ENCODE peak calls at places on chromosomes 7 and 10, in four cellular contexts. A is CD8-positive, alpha-beta T cell; J is mammary epithelial cell; T is BE2C. K is an unnamed sample. For H3K27me3, the result is how much of the 10 kb centered on the place peaks cover.

GRCh38 chr7:123573896-123574467 is 16.4 kb upstream of the NDUFA5 start:
- DNase-seq in A (no peak), J (no peak), T (no peak), K (peak)

GRCh38 chr10:49394933-49395740 is 752 bp downstream of the DRGX start:
- DNase-seq in A (no peak), J (peak), T (peak), K (no peak)

GRCh38 chr7:2759736-2760097 is 71.7 kb downstream of the AMZ1 start:
- DNase-seq in A (no peak), J (no peak), T (no peak), K (no peak)

GRCh38 chr10:78960316-78960800 is 108.4 kb upstream of the ZMIZ1 start:
- DNase-seq in A (no peak), J (peak), T (no peak), K (peak)

GRCh38 chr7:12670071-12670729 is 17.2 kb upstream of the ARL4A start:
- DNase-seq in A (no peak), J (no peak), T (no peak), K (no peak)

GRCh38 chr10:30751678-30752331 is 122.3 kb upstream of the LYZL2 start:
- DNase-seq in A (peak), J (no peak), T (peak), K (peak)

GRCh38 chr10:22539579-22540160 is 174.7 kb downstream of the PIP4K2A start:
- DNase-seq in A (no peak), J (no peak), T (no peak), K (no peak)

GRCh38 chr10:114306116-114306973 is 67.3 kb downstream of the VWA2 start:
- DNase-seq in A (no peak), J (peak), T (no peak), K (peak)

GRCh38 chr10:100829103-100829870 is 83.5 kb upstream of the SLF2 start:
- DNase-seq in A (no peak), J (no peak), T (no peak), K (no peak)

GRCh38 chr7:82110146-82110823 is 333.3 kb downstream of the CACNA2D1 start:
- DNase-seq in A (no peak), J (no peak), T (peak), K (no peak)

GRCh38 chr10:11011436-11011835 is 6.2 kb upstream of the CELF2 start:
- DNase-seq in A (no peak), J (no peak), T (no peak), K (no peak)

GRCh38 chr10:20443094-20443493 is 454.0 kb downstream of the NEBL start:
- DNase-seq in A (no peak), J (no peak), T (no peak), K (no peak)

GRCh38 chr7:115763347-115763746 is 267.2 kb downstream of the TFEC start:
- DNase-seq in A (no peak), J (no peak), T (no peak), K (no peak)

GRCh38 chr7:28748934-28749584 is 209.1 kb downstream of the TRIL start:
- DNase-seq in A (no peak), J (peak), T (no peak), K (peak)

DNA sequence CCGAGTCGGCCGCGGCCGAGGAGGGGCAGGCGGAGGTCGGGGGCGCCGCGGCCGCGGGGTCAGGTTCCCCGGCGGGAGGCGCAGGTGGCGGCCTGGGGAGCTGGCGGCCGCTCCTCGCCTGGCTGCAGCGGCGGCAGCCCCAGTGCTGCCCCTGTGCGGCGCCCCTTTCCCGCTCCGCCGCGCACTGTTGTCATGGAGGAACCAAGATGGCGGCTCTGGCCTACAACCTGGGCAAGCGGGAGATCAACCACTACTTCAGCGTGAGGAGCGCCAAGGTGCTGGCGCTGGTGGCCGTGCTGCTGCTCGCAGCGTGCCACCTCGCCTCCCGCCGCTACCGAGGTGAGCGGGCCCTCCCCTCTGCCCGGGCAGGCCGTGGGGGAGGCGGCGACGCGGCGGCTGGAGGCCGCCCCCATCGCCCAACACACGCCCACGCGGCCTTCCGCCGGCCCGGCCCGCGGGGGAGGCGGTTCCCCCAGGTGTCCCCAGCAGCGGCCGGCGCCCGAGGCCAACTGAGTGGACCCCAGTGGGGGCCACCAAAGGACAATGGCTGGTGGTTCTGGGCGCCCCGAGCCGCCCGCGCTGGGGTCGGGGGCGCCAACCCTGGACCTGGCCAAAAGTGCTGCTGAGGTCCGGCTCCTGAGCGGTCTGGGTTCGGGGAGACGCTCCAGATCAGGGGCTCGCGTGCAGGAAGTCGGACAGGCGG is 421 bp downstream of the CASD1 start:
- DNase-seq in A (peak), J (peak), T (peak), K (peak)
- TF ChIP-seq CTCF in A (no peak), J (peak), T (peak), K (peak)

DNA sequence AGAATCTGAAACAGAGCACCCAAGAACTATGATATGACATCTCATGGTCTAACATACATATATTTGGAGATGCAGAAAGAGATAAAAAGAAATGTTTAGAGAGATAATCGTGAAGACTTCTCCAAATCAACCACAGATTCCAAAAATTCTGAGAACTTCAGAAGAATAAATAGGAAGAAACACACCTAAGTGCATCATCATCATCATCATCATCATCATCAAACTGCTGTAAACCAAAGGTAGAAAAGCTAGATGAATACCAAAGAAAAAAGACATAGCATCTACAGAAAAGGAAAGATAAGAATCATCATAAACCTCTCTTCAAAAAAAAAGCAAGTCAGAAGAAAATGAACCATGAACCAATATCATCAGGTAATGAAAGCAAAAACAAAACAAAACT is 124.2 kb downstream of the PPP1R3A start:
- DNase-seq in A (no peak), J (no peak), T (no peak), K (no peak)
- H3K27me3 ChIP-seq in A (under half), J (under half), T (under half), K (under half)

DNA sequence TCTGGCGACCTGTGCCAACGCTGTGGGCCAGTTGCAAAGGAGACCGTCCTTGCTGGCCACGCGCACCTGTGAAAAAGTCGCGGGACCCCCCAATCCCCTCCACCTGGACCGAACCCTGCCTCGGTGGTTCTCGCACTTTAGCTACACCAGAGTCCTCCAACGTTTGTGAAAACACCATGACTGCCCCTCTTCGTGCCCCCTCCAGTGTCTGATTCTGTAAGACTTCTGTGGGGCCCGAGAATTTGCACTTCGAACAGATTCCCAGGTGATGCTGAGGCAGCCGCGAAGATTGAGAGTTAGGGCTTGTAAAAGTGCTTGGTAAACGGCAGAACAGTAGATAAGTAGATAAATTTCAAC is 102.4 kb upstream of the SVIL start:
- DNase-seq in A (no peak), J (no peak), T (no peak), K (no peak)
- H3K4me3 ChIP-seq in A (no peak), J (peak), T (no peak), K (peak)

DNA sequence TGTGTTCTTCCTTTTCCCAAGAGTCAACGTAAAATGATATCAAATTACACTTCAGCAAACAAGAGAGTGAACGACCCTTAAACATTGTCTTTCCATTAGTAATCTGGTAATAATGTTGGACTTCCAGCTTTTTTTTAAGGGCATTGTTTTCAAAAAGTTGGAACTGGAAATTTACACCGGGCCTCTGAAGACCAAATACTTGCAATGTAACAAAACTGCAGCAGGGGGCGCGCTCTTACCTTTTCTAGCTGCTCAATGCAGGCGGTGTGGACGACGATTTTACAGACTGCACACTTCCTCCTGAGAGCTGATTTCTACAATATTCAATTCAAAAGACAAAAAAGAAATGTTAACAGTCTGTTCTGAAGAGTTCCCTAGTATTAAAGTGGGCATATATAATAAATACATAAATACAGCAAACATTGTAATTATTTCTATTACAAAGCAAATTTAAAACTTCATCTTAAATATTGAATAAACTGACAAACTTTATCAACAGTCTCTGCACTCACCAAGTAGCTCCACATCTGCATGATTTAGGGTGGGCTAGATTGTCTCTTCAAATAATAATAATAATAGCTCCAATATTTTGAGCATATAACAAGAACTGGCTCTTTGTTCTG is 190.4 kb downstream of the DGKI start:
- DNase-seq in A (peak), J (peak), T (peak), K (peak)
- TF ChIP-seq CTCF in A (peak), J (peak), T (peak), K (peak)

GRCh38 chr7:50399635-50400034 is 50.5 kb downstream of the FIGNL1 start:
- DNase-seq in A (no peak), J (no peak), T (no peak), K (no peak)
- H3K27me3 ChIP-seq in A (under half), J (under half), T (half or more), K (under half)

GRCh38 chr7:101381549-101381948 is 18.9 kb downstream of the COL26A1 start:
- DNase-seq in A (no peak), J (no peak), T (no peak), K (no peak)

GRCh38 chr7:101390901-101391301 is 28.2 kb downstream of the COL26A1 start:
- DNase-seq in A (peak), J (no peak), T (peak), K (no peak)

GRCh38 chr7:101386177-101386557 is 23.5 kb downstream of the COL26A1 start:
- DNase-seq in A (no peak), J (no peak), T (no peak), K (no peak)

GRCh38 chr7:101382937-101383336 is 20.3 kb downstream of the COL26A1 start:
- DNase-seq in A (no peak), J (no peak), T (no peak), K (no peak)

DNA sequence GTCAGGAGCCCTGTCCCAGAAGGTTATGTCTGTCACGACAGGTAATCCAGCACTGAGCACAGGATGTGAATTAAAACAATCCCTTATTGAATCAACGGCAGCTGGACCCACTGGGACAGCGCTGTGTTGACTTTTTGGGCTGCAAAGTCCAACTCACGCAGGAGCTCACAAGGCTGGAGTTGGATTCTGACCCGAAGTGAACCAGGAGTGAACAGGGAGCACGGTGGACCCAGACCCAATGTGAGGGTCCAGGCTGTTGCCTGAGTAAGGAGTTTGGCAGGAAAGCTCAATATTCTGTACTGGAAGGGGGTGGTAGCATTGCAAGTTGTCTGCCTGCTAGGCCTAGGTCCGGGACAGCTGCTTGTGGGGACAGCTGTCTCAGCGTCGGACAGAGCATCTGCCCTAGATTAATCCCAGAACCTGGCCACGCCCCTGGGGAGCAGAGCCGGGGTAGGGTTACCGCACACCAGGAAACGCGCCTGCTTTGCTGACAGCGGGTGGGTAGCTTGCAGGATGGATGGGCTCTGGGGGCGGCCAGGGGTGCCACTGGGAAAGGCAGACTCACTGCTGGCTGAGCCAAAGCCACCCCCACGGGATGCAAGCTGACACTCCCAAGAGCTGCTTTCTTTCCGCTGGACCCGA is 24.0 kb downstream of the COL26A1 start:
- DNase-seq in A (no peak), J (no peak), T (peak), K (no peak)
- H3K4me3 ChIP-seq in A (no peak), J (no peak), T (peak), K (no peak)

DNA sequence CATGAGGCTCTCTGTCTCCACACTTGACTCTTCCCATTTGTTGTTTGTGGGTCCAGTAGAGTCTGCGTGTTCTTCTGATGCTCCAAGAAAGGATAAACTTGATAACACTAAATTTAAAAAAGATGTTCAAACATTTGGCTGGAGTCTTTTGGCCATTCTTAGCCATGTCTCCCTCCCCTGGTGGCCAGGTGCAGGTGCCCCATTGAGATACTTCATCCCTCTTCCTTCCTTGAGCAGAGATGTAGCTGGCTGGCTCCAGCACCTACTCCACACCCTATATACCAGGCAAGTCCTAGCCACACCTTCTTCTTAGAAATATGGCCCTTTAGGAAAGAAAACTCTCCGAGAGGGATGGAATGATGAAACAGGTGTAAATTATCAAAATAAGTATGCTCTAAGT is 103.2 kb upstream of the GJD4 start:
- DNase-seq in A (no peak), J (no peak), T (no peak), K (no peak)
- TF ChIP-seq CTCF in A (no peak), J (peak), T (peak), K (peak)

K was measured in bronchial epithelial cell.